ENCODE peak calls at places on chromosomes 16 and 17, in five cellular contexts. P is stomach, H is prostate gland, T is GM12878, R is GM23338. W is an unnamed sample. For H3K36me3, the result is how much of the 10 kb centered on the place peaks cover.

GRCh38 chr17:77356109-77356689 is 215.4 kb downstream of the SEC14L1 start:
- DNase-seq in H (no peak), T (no peak), P (peak), R (no peak), W (no peak)

GRCh38 chr17:19897901-19898300 is 30.2 kb upstream of the ULK2 start:
- DNase-seq in R (no peak), H (no peak), T (no peak), P (no peak), W (no peak)

GRCh38 chr16:86156155-86156554 is 257.2 kb downstream of the IRF8 start:
- DNase-seq in T (no peak), H (no peak), R (no peak), P (no peak), W (no peak)

GRCh38 chr17:21043296-21044232 is 753 bp upstream of the USP22 start:
- DNase-seq in P (peak), R (peak), T (peak), H (peak), W (no peak)

GRCh38 chr16:11133344-11133921 is 122.6 kb downstream of the SOCS1 start:
- DNase-seq in H (peak), R (no peak), T (no peak), P (peak), W (no peak)

GRCh38 chr16:65950211-65950610 is 416.3 kb upstream of the CDH5 start:
- DNase-seq in P (no peak), H (no peak), R (no peak), T (no peak), W (no peak)

GRCh38 chr16:66639091-66639885 is 34.8 kb downstream of the CMTM3 start:
- DNase-seq in P (no peak), H (no peak), T (no peak), R (no peak), W (no peak)

GRCh38 chr16:51556694-51557327 is 405.7 kb upstream of the SALL1 start:
- DNase-seq in H (no peak), R (no peak), P (no peak), T (no peak), W (no peak)

GRCh38 chr16:76182092-76182635 is 95.0 kb upstream of the CNTNAP4 start:
- DNase-seq in P (no peak), H (no peak), T (no peak), R (no peak), W (no peak)

GRCh38 chr16:89106533-89107208 is 13.0 kb downstream of the ACSF3 start:
- DNase-seq in H (no peak), T (no peak), P (no peak), R (no peak), W (no peak)
- H3K36me3 ChIP-seq in H (under half), T (under half), P (half or more), R (under half), W (under half)

DNA sequence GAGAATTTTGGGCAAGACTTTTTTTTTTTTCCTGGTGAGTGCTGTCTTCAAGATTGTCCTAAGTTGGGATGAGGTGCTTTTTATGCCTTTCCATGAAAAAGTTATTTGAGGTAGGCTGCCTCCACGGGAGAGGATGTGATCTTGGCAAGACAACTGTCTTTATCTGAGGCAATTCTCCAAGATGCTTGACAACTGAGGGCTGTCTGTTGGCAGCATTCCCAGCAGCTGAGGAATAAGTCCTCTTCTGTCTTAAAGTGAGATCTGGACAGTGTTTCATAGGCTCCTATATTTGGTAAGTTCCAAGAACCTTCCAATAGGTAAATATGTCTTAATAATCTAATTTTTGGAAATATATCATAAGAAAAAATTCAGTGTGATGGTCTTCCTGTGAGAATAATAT is 662.0 kb downstream of the CDH11 start:
- DNase-seq in R (no peak), H (no peak), P (peak), T (no peak), W (no peak)
- TF ChIP-seq POLR2AphosphoS5 in R (no peak), H (no peak), P (no peak), T (no peak), W (no peak)

GRCh38 chr17:43779145-43780125 is 658 bp upstream of the DUSP3 start:
- DNase-seq in T (no peak), H (no peak), P (no peak), R (peak), W (no peak)

GRCh38 chr17:43778337-43779144 is at the start of gene DUSP3:
- DNase-seq in T (no peak), H (peak), R (peak), P (peak), W (no peak)

GRCh38 chr17:43784068-43784467 is 3.8 kb downstream of the CFAP97D1 start:
- DNase-seq in P (no peak), T (no peak), R (no peak), H (no peak), W (peak)

GRCh38 chr17:43782903-43783462 is 2.7 kb downstream of the CFAP97D1 start:
- DNase-seq in R (no peak), T (no peak), P (no peak), H (no peak), W (peak)

GRCh38 chr17:43780135-43780534 is at the start of gene CFAP97D1:
- DNase-seq in H (no peak), R (no peak), T (no peak), P (no peak), W (no peak)
- H3K27ac ChIP-seq in H (peak), R (no peak), T (no peak), P (no peak), W (peak)

GRCh38 chr17:75950850-75951554 is 10.2 kb upstream of the FBF1 start:
- DNase-seq in H (no peak), R (no peak), T (no peak), P (no peak), W (no peak)
- H3K36me3 ChIP-seq in H (under half), R (under half), T (under half), P (half or more), W (under half)

W was measured in vagina.